ENCODE peak calls at places on chromosomes 3 and 15, in six cellular contexts. Q is right atrium auricular region, X is LoVo, Z is H7, F is SW480, U is amniotic stem cell. L is an unnamed sample.

GRCh38 chr3:9111349-9112265 is 137.8 kb downstream of the SRGAP3 start:
- DNase-seq in X (no peak), F (no peak), Z (peak; percentile 90), Q (peak; percentile 74), U (no peak), L (no peak)

GRCh38 chr15:64620991-64621495 is 154.3 kb downstream of the RBPMS2 start:
- DNase-seq in U (no peak), Z (no peak), Q (no peak), F (no peak), X (no peak), L (no peak)

GRCh38 chr3:173096994-173097785 is 43.8 kb downstream of the SPATA16 start:
- DNase-seq in X (no peak), Z (no peak), Q (no peak), U (no peak), F (peak; percentile 21), L (no peak)

GRCh38 chr15:31248951-31249350 is 77.7 kb upstream of the KLF13 start:
- DNase-seq in U (no peak), Z (no peak), X (no peak), F (no peak), Q (no peak), L (no peak)

GRCh38 chr15:100707229-100707628 is 104.8 kb downstream of the ASB7 start:
- DNase-seq in U (no peak), F (peak; percentile 51), Q (peak; percentile 38), X (peak; percentile 36), Z (no peak), L (peak; percentile 94)

GRCh38 chr15:85570331-85570730 is 189.9 kb downstream of the AKAP13 start:
- DNase-seq in Q (no peak), F (no peak), U (no peak), Z (no peak), X (no peak), L (no peak)

GRCh38 chr3:46866720-46867549 is 3.7 kb upstream of the MYL3 start:
- DNase-seq in Q (peak; percentile 87), X (peak; percentile 41), F (no peak), Z (peak; percentile 94), U (no peak), L (no peak)

GRCh38 chr15:40695469-40695910 is 516 bp downstream of the RAD51 start:
- DNase-seq in F (no peak), X (no peak), Z (no peak), Q (no peak), U (no peak), L (no peak)

GRCh38 chr15:63212050-63212973 is 22.9 kb downstream of the RAB8B start:
- DNase-seq in U (peak; percentile 53), F (no peak), X (no peak), Q (no peak), Z (no peak), L (peak; percentile 91)

GRCh38 chr3:192851821-192852352 is 65.8 kb downstream of the MB21D2 start:
- DNase-seq in Q (peak; percentile 72), U (no peak), X (peak; percentile 84), Z (no peak), F (peak; percentile 40), L (peak; percentile 99)

GRCh38 chr3:46463120-46463867 is 1.4 kb downstream of the LTF start:
- DNase-seq in Z (no peak), F (no peak), U (no peak), Q (peak; percentile 51), X (no peak), L (no peak)

GRCh38 chr15:66169023-66169422 is 84.5 kb downstream of the MEGF11 start:
- DNase-seq in Q (no peak), U (no peak), X (no peak), Z (no peak), F (no peak), L (no peak)

GRCh38 chr3:154139996-154140436 is 18.8 kb downstream of the ARHGEF26 start:
- DNase-seq in F (no peak), Z (no peak), X (no peak), Q (no peak), U (no peak), L (no peak)

GRCh38 chr3:76505202-76505875 is 534.6 kb upstream of the ROBO2 start:
- DNase-seq in U (no peak), Q (no peak), X (no peak), Z (no peak), F (no peak), L (no peak)

L was measured in PC-9.